ENCODE peak calls at places on chromosomes 6 and 20, in five cellular contexts. Q is H9, B is trophoblast cell, G is neuronal stem cell, L is H1. X is an unnamed sample. For H3K4me1, the result is how much of the 10 kb centered on the place peaks cover.

GRCh38 chr20:36384022-36384619 is 78.0 kb downstream of the DLGAP4 start:
- DNase-seq in Q (peak), B (peak), G (peak), L (peak), X (peak)

GRCh38 chr6:128919412-128919811 is 36.5 kb downstream of the LAMA2 start:
- DNase-seq in Q (no peak), B (no peak), G (no peak), L (no peak), X (no peak)

GRCh38 chr6:14811760-14812428 is 434.0 kb upstream of the JARID2 start:
- DNase-seq in Q (no peak), B (no peak), G (no peak), L (no peak), X (peak)

GRCh38 chr20:22686097-22686496 is 101.7 kb upstream of the FOXA2 start:
- DNase-seq in Q (peak), B (no peak), G (no peak), L (peak), X (peak)

GRCh38 chr6:26389349-26389799 is 6.5 kb downstream of the BTN2A2 start:
- DNase-seq in Q (no peak), B (no peak), G (no peak), L (no peak), X (no peak)

GRCh38 chr20:13299401-13299800 is 78.3 kb downstream of the ISM1 start:
- DNase-seq in Q (no peak), B (no peak), G (no peak), L (no peak), X (no peak)

GRCh38 chr20:51265366-51265765 is 242.5 kb upstream of the KCNG1 start:
- DNase-seq in Q (no peak), B (no peak), G (no peak), L (no peak), X (no peak)

GRCh38 chr6:32832535-32832934 is 6.0 kb downstream of the TAP2 start:
- DNase-seq in Q (no peak), B (no peak), G (no peak), L (no peak), X (no peak)

GRCh38 chr20:5070570-5070969 is 49.2 kb downstream of the PCNA start:
- DNase-seq in Q (no peak), B (no peak), G (no peak), L (no peak), X (no peak)

GRCh38 chr6:111625511-111626331 is 20.0 kb upstream of the TRAF3IP2 start:
- DNase-seq in Q (no peak), B (no peak), G (no peak), L (no peak), X (peak)

GRCh38 chr6:170080169-170080827 is 210.6 kb downstream of the DLL1 start:
- DNase-seq in Q (no peak), B (no peak), G (no peak), L (no peak), X (no peak)

GRCh38 chr6:170173416-170173990 is 117.4 kb downstream of the DLL1 start:
- DNase-seq in Q (no peak), B (no peak), G (no peak), L (no peak), X (no peak)

GRCh38 chr6:142387997-142388815 is 86.4 kb downstream of the ADGRG6 start:
- DNase-seq in Q (no peak), B (no peak), G (no peak), L (no peak), X (peak)

GRCh38 chr20:20130399-20130798 is 78.1 kb downstream of the CFAP61 start:
- DNase-seq in Q (no peak), B (no peak), G (no peak), L (no peak), X (peak)

GRCh38 chr20:8427419-8428065 is 295.5 kb downstream of the PLCB1 start:
- DNase-seq in Q (no peak), B (no peak), G (no peak), L (no peak), X (no peak)

GRCh38 chr6:135992739-135993138 is 141.2 kb downstream of the PDE7B start:
- DNase-seq in Q (no peak), B (no peak), G (no peak), L (no peak), X (no peak)

GRCh38 chr6:37489697-37490336 is 9.9 kb downstream of the CCDC167 start:
- DNase-seq in Q (peak), B (no peak), G (no peak), L (no peak), X (no peak)

GRCh38 chr6:130215526-130215925 is 7.2 kb downstream of the SAMD3 start:
- DNase-seq in Q (peak), B (no peak), G (no peak), L (no peak), X (no peak)

GRCh38 chr6:35302604-35303218 is 5.1 kb downstream of the DEF6 start:
- DNase-seq in Q (peak), B (no peak), G (no peak), L (no peak), X (peak)

GRCh38 chr6:69624944-69625343 is 171.9 kb downstream of the LMBRD1 start:
- DNase-seq in Q (no peak), B (no peak), G (no peak), L (no peak), X (peak)

GRCh38 chr20:48360338-48360698 is 467.5 kb downstream of the PREX1 start:
- DNase-seq in Q (no peak), B (no peak), G (no peak), L (no peak), X (no peak)
- H3K9ac ChIP-seq in Q (no peak), B (no peak), G (no peak), L (no peak), X (no peak)

DNA sequence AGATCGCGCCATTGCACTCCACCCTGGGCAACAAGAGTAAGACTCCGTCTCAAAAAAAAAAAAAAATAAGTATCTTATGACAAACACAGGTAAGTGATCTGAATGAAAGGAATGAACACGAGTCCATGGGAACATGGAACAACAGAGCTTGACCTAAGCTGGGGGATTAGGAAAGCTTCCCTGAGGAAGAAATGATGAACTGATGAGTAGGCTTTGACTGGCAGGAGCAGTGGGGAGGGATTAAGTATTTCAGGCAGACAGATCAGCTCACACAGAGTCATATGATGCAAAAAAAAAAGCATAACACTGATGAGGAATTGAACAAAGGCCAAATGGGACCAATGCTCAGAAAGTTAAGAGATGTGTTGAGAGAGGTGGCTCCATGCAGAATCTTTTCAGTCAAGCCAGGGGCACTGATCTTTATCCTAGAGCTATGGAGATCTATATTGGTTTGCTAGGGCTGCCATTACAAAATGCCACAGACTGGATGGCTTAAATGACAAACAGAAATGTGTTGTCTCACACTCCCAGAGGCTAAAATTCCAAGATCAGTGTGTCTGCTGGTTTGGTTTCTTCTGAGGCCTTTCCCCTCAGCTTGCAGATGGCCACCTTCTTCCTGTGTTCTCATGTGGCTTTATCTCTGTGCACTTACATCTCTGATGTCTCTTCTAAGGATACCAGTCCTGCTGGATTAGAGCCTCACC is 85.6 kb downstream of the ANKRD6 start:
- DNase-seq in Q (no peak), B (peak), G (no peak), L (no peak), X (no peak)
- H2BK12ac ChIP-seq in Q (no peak), B (no peak), G (no peak), L (no peak), X (no peak)

GRCh38 chr6:147868493-147869222 is 360.2 kb downstream of the SAMD5 start:
- DNase-seq in Q (no peak), B (no peak), G (no peak), L (no peak), X (peak)

GRCh38 chr6:147870745-147871144 is 362.3 kb downstream of the SAMD5 start:
- DNase-seq in Q (no peak), B (no peak), G (no peak), L (no peak), X (no peak)

GRCh38 chr6:147869869-147870268 is 361.4 kb downstream of the SAMD5 start:
- DNase-seq in Q (no peak), B (no peak), G (no peak), L (no peak), X (no peak)

GRCh38 chr6:147867827-147868226 is 359.3 kb downstream of the SAMD5 start:
- DNase-seq in Q (no peak), B (no peak), G (no peak), L (no peak), X (no peak)

DNA sequence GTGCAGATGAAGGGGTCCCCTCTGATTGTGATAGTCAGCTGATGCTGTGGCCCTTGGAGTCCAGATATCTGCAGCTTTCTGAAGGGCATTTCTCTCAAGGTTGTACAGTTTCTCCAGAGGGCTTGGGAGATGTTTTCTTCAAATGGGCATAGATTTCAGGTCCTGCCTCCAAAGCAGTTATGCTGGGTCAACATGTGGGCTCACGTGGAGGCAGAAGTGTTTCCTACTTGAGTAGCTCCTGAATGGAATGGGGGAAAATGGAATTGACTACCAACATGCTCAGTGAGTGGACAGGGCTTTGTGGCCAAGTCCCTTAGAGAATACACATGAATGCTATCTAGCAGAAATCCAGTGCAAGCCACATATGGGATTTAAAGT is 360.7 kb downstream of the SAMD5 start:
- DNase-seq in Q (no peak), B (no peak), G (no peak), L (no peak), X (peak)
- H3K4me1 ChIP-seq in Q (under half), B (under half), G (under half), L (under half), X (under half)

GRCh38 chr6:96926425-96926824 is 1.9 kb downstream of the KLHL32 start:
- DNase-seq in Q (no peak), B (no peak), G (no peak), L (no peak), X (no peak)

GRCh38 chr6:96925290-96925687 is 761 bp downstream of the KLHL32 start:
- DNase-seq in Q (no peak), B (no peak), G (no peak), L (no peak), X (no peak)

GRCh38 chr6:96927660-96928059 is 3.1 kb downstream of the KLHL32 start:
- DNase-seq in Q (no peak), B (no peak), G (no peak), L (no peak), X (no peak)

GRCh38 chr6:96923400-96923799 is 1.1 kb upstream of the KLHL32 start:
- DNase-seq in Q (no peak), B (no peak), G (no peak), L (no peak), X (no peak)

DNA sequence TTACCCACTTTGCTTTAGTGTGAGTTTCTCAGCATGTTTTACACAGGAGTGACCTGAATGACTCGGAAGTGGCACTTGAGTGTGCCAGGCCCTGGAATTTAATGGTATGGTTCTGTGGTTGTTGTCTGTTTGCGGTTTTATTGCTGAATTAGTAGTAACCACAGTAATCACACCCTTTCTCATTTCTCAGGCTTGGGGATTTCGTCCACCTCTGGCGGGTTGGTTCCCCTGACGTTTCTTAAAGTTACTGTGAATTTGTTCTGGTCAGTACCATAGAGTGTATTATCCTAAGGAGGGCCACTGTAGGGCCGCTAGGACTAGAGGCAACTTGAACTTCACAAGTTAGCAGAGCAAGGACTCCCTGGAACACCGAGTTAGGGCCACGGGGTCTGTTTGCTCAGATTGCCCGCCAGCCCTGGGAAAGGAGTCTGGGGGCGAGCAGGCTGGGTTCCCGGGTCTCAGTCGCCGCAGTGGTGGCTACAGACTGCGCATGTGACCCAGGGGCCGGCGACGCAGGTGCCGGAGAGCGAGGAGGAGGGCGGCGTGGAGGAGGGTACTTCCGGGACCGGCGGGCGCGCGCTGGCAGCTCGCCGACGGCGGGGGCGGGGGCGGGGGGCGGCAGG is 546 bp upstream of the KLHL32 start:
- DNase-seq in Q (no peak), B (no peak), G (no peak), L (peak), X (peak)
- H3K9ac ChIP-seq in Q (peak), B (peak), G (peak), L (peak), X (no peak)

DNA sequence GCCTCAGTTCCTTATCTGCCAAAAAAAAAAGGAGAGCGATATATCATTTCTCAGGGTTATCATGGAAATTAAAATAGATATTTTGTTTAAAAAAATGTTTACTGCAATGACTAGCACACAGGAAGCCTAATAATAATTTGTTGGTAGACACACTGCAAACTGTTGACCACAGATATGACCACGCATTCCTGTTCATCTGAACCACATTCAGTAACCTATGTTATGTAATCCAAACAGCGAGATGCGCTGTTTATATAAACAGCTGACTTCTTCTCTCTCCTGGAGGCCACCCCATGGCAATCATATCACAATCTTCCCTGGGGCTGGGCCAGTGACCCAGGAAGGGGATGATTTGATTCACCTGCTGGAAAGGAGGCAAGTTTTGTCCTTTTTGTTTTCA is 129.3 kb upstream of the UST start:
- DNase-seq in Q (no peak), B (no peak), G (no peak), L (no peak), X (peak)
- H2BK12ac ChIP-seq in Q (no peak), B (no peak), G (no peak), L (no peak), X (no peak)

GRCh38 chr20:49982072-49982345 is 771 bp upstream of the SNAI1 start:
- DNase-seq in Q (no peak), B (no peak), G (no peak), L (no peak), X (no peak)

GRCh38 chr20:49983123-49983847 is 505 bp downstream of the SNAI1 start:
- DNase-seq in Q (no peak), B (no peak), G (no peak), L (no peak), X (no peak)

GRCh38 chr20:49981218-49982071 is 1.3 kb upstream of the SNAI1 start:
- DNase-seq in Q (no peak), B (no peak), G (no peak), L (no peak), X (no peak)

GRCh38 chr20:49983848-49984408 is 1.1 kb downstream of the SNAI1 start:
- DNase-seq in Q (no peak), B (no peak), G (no peak), L (no peak), X (peak)

GRCh38 chr20:49982346-49983122 is at the start of gene SNAI1:
- DNase-seq in Q (peak), B (peak), G (peak), L (no peak), X (peak)
- H3K4me1 ChIP-seq in Q (under half), B (under half), G (under half), L (under half), X (under half)

GRCh38 chr6:24872769-24873168 is 63.0 kb downstream of the RIPOR2 start:
- DNase-seq in Q (no peak), B (no peak), G (peak), L (no peak), X (peak)

GRCh38 chr6:24874128-24874527 is 61.6 kb downstream of the RIPOR2 start:
- DNase-seq in Q (no peak), B (no peak), G (no peak), L (no peak), X (no peak)

GRCh38 chr6:24874776-24875175 is 61.0 kb downstream of the RIPOR2 start:
- DNase-seq in Q (no peak), B (no peak), G (no peak), L (no peak), X (no peak)

GRCh38 chr6:24879351-24879750 is 56.4 kb downstream of the RIPOR2 start:
- DNase-seq in Q (no peak), B (peak), G (no peak), L (no peak), X (no peak)

GRCh38 chr6:24876496-24877465 is 59.0 kb downstream of the RIPOR2 start:
- DNase-seq in Q (peak), B (peak), G (no peak), L (peak), X (no peak)
- H3K9ac ChIP-seq in Q (peak), B (peak), G (no peak), L (no peak), X (no peak)